ENCODE peak calls at places on chromosomes 11 and 22, in eight cellular contexts. G is spleen, O is cardiac septum, W is HEK293T, S is BJ, H is Peyer's patch, C is stomach, P is LoVo. Y is an unnamed sample.

GRCh38 chr11:17275376-17276235 is 933 bp upstream of the NUCB2 start:
- DNase-seq in S (no peak), G (no peak), C (no peak), P (no peak), W (no peak), H (no peak), O (no peak), Y (no peak)

GRCh38 chr11:44561275-44561781 is 4.1 kb upstream of the CD82 start:
- DNase-seq in H (no peak), O (no peak), C (no peak), S (no peak), W (no peak), G (no peak), P (peak), Y (no peak)

GRCh38 chr11:130159657-130160459 is at the start of gene ST14:
- DNase-seq in G (peak), C (peak), P (peak), S (no peak), H (peak), O (no peak), W (no peak), Y (no peak)

GRCh38 chr11:111836766-111837165 is 34.6 kb downstream of the ALG9 start:
- DNase-seq in O (no peak), H (no peak), C (no peak), G (no peak), P (no peak), W (no peak), S (no peak), Y (no peak)

GRCh38 chr11:24855951-24856350 is 359.1 kb downstream of the LUZP2 start:
- DNase-seq in S (no peak), G (no peak), H (no peak), W (no peak), O (no peak), C (no peak), P (no peak), Y (no peak)

GRCh38 chr22:37197451-37198289 is 9.6 kb upstream of the C1QTNF6 start:
- DNase-seq in P (peak), S (no peak), W (no peak), C (peak), H (no peak), O (no peak), G (peak), Y (no peak)

GRCh38 chr22:20524004-20524481 is 16.6 kb downstream of the MED15 start:
- DNase-seq in P (no peak), S (no peak), G (no peak), H (no peak), C (no peak), W (peak), O (no peak), Y (no peak)

GRCh38 chr11:12090061-12090572 is 20.3 kb upstream of the MICAL2 start:
- DNase-seq in S (no peak), H (no peak), O (no peak), P (peak), W (no peak), C (no peak), G (no peak), Y (no peak)

GRCh38 chr11:128328955-128329551 is 258.3 kb downstream of the ETS1 start:
- DNase-seq in O (no peak), G (peak), W (no peak), C (no peak), S (no peak), H (no peak), P (no peak), Y (no peak)

GRCh38 chr11:67561971-67562560 is 21.5 kb upstream of the GSTP1 start:
- DNase-seq in W (no peak), H (no peak), C (no peak), O (no peak), G (no peak), S (no peak), P (no peak), Y (no peak)

GRCh38 chr11:102964867-102965266 is 9.3 kb upstream of the MMP13 start:
- DNase-seq in S (no peak), W (no peak), O (no peak), P (no peak), G (no peak), C (no peak), H (no peak), Y (no peak)

GRCh38 chr11:11521306-11522002 is 100.4 kb downstream of the GALNT18 start:
- DNase-seq in S (no peak), G (no peak), P (no peak), O (no peak), H (no peak), W (no peak), C (no peak), Y (no peak)

GRCh38 chr11:10670099-10670498 is 23.5 kb downstream of the IRAG1 start:
- DNase-seq in S (no peak), C (no peak), P (no peak), H (no peak), O (no peak), G (no peak), W (no peak), Y (no peak)

GRCh38 chr11:94751216-94751612 is 16.9 kb upstream of the AMOTL1 start:
- DNase-seq in C (no peak), S (no peak), G (no peak), W (no peak), P (no peak), H (no peak), O (no peak), Y (no peak)

GRCh38 chr11:75547617-75548054 is 14.4 kb upstream of the SERPINH1 start:
- DNase-seq in G (no peak), S (no peak), P (peak), C (peak), W (peak), O (no peak), H (peak), Y (peak)

GRCh38 chr11:77999446-77999845 is 5.0 kb upstream of the INTS4 start:
- DNase-seq in H (no peak), O (no peak), W (no peak), G (no peak), C (no peak), S (no peak), P (no peak), Y (no peak)

GRCh38 chr11:69683764-69684333 is 8.7 kb upstream of the LTO1 start:
- DNase-seq in C (peak), W (no peak), O (peak), S (no peak), G (peak), P (peak), H (no peak), Y (no peak)

GRCh38 chr11:70544774-70545625 is 146.7 kb downstream of the CTTN start:
- DNase-seq in O (no peak), P (no peak), C (no peak), G (peak), S (no peak), H (no peak), W (no peak), Y (no peak)

GRCh38 chr22:40147388-40148176 is 30.1 kb upstream of the TNRC6B start:
- DNase-seq in P (no peak), S (no peak), H (no peak), W (no peak), G (no peak), C (no peak), O (no peak), Y (no peak)

GRCh38 chr11:73236879-73237278 is 18.8 kb downstream of the P2RY2 start:
- DNase-seq in P (no peak), O (peak), S (no peak), C (peak), G (peak), W (peak), H (peak), Y (no peak)